ENCODE peak calls at places on chromosomes 2 and 18, in eight cellular contexts. Z, F, Y, W, E, R, I and Q are unnamed samples.

GRCh38 chr2:187775196-187775595 is 221.0 kb upstream of the TFPI start:
- DNase-seq in E (no peak), W (no peak), R (no peak), I (no peak), F (no peak), Y (no peak), Z (no peak), Q (no peak)

GRCh38 chr2:29397039-29397438 is 281.8 kb downstream of the CLIP4 start:
- DNase-seq in Z (no peak), W (no peak), E (no peak), I (no peak), Y (no peak), F (no peak), R (peak; percentile 60), Q (no peak)

GRCh38 chr18:9696112-9696511 is 12.0 kb upstream of the RAB31 start:
- DNase-seq in E (no peak), R (no peak), W (no peak), F (peak; percentile 30), I (no peak), Y (no peak), Z (no peak), Q (no peak)

GRCh38 chr2:220775856-220776467 is 796.1 kb downstream of the EPHA4 start:
- DNase-seq in F (no peak), R (peak; percentile 58), I (no peak), Z (no peak), W (no peak), Y (no peak), E (no peak), Q (no peak)

GRCh38 chr2:17747684-17748452 is 5.7 kb downstream of the SMC6 start:
- DNase-seq in F (peak; percentile 43), W (no peak), Y (no peak), Z (no peak), E (no peak), R (peak; percentile 42), I (no peak), Q (no peak)

GRCh38 chr2:164981217-164981990 is 26.1 kb upstream of the SLC38A11 start:
- DNase-seq in I (no peak), Z (no peak), E (no peak), F (peak; percentile 53), W (no peak), R (peak; percentile 66), Y (no peak), Q (no peak)

GRCh38 chr2:215590353-215590752 is 154.5 kb upstream of the FN1 start:
- DNase-seq in W (no peak), Y (no peak), E (no peak), Z (no peak), I (no peak), F (no peak), R (peak; percentile 36), Q (no peak)

GRCh38 chr18:26470011-26470637 is 78.2 kb downstream of the KCTD1 start:
- DNase-seq in R (peak; percentile 64), Z (no peak), I (peak; percentile 14), W (no peak), Y (no peak), F (peak; percentile 36), E (no peak), Q (peak; percentile 78)

GRCh38 chr2:866009-866680 is 84.5 kb upstream of the SNTG2 start:
- DNase-seq in Z (no peak), W (no peak), Y (peak; percentile 23), E (no peak), F (no peak), R (no peak), I (no peak), Q (no peak)

GRCh38 chr2:239858179-239858578 is 167.0 kb downstream of the NDUFA10 start:
- DNase-seq in I (no peak), E (no peak), R (no peak), W (no peak), Y (no peak), Z (no peak), F (no peak), Q (no peak)

GRCh38 chr2:5845798-5846197 is 153.6 kb downstream of the SOX11 start:
- DNase-seq in E (no peak), W (no peak), I (no peak), R (no peak), Y (no peak), Z (no peak), F (peak; percentile 7), Q (no peak)

GRCh38 chr2:223725494-223725893 is 111.9 kb downstream of the AP1S3 start:
- DNase-seq in E (peak; percentile 69), R (peak; percentile 98), F (peak; percentile 97), Y (peak; percentile 33), W (no peak), Z (peak; percentile 92), I (peak; percentile 62), Q (no peak)

GRCh38 chr18:52869942-52870907 is 530.2 kb downstream of the DCC start:
- DNase-seq in Z (no peak), F (no peak), E (no peak), R (no peak), I (peak; percentile 46), Y (no peak), W (no peak), Q (no peak)

GRCh38 chr18:74654637-74655036 is 57.0 kb downstream of the ZNF407 start:
- DNase-seq in I (no peak), E (no peak), W (no peak), R (peak; percentile 33), F (peak; percentile 56), Y (no peak), Z (no peak), Q (no peak)

GRCh38 chr2:239366740-239367139 is 34.1 kb downstream of the HDAC4 start:
- DNase-seq in Y (no peak), E (no peak), R (no peak), F (no peak), I (no peak), W (peak; percentile 20), Z (no peak), Q (no peak)

GRCh38 chr18:36046898-36047297 is 20.5 kb downstream of the RPRD1A start:
- DNase-seq in R (no peak), I (no peak), W (no peak), F (no peak), E (no peak), Z (no peak), Y (no peak), Q (no peak)

GRCh38 chr2:119489232-119489952 is 34.9 kb downstream of the SCTR start:
- DNase-seq in I (no peak), R (no peak), W (no peak), E (no peak), Y (peak; percentile 85), F (no peak), Z (no peak), Q (no peak)

GRCh38 chr18:10530852-10531251 is 5.0 kb downstream of the NAPG start:
- DNase-seq in R (peak; percentile 18), W (no peak), Z (no peak), Y (no peak), I (no peak), F (peak; percentile 7), E (no peak), Q (no peak)

GRCh38 chr18:55289775-55290174 is 298.2 kb downstream of the TCF4 start:
- DNase-seq in I (no peak), Z (no peak), R (no peak), W (no peak), F (no peak), E (no peak), Y (no peak), Q (peak; percentile 42)

GRCh38 chr2:6423131-6423530 is 442.6 kb downstream of the CMPK2 start:
- DNase-seq in Y (no peak), F (no peak), E (no peak), W (no peak), I (no peak), R (peak; percentile 30), Z (no peak), Q (peak; percentile 12)

DNA sequence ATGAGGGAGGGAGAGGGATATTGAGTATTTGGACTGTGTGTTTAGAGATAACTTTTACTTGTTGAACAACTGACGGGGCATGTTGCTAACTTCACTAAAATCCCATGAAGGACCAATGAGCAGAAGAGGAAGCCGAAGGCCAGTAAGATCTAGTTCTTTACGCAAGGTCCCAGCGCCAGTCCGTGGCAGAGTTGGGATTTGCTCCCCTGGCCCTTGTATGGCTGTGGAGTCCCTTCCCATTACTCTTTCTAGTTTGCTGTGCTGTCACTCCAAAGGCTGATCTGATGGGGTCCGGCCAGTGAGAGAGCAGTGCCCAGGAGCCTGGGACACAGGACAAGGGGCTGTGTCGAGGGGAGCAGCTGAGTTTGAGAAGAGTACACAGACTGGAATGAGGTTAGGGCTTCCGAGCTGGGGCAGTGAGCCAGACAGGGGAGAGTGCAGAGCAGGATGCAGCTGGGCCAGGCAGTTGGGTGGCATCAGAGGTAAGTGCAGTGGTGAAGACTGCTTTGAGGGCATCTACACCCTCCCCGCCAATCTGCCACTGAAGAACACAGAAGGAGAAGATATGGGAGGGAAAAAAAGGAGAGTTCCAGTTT is 692.9 kb upstream of the HS6ST1 start:
- DNase-seq in Y (no peak), Z (no peak), I (no peak), W (no peak), F (no peak), E (no peak), R (no peak), Q (no peak)
- TF ChIP-seq CTCF in Y (no peak), Z (no peak), I (no peak), W (no peak), F (no peak), E (no peak), R (no peak), Q (no peak)

GRCh38 chr18:23032030-23032582 is 99.0 kb downstream of the RBBP8 start:
- DNase-seq in R (peak; percentile 84), E (no peak), F (peak; percentile 66), Z (no peak), W (no peak), I (no peak), Y (no peak), Q (no peak)
- H3K4me3 ChIP-seq in R (no peak overlapping the region), E (no peak overlapping the region), F (no peak overlapping the region), Z (no peak overlapping the region), W (no peak overlapping the region), I (no peak overlapping the region), Y (no peak overlapping the region), Q (no peak overlapping the region)

GRCh38 chr2:217166241-217166640 is 306.4 kb upstream of the TNP1 start:
- DNase-seq in E (no peak), Z (peak; percentile 32), W (no peak), I (peak; percentile 80), R (peak; percentile 57), Y (no peak), F (peak; percentile 69), Q (peak; percentile 54)
- TF ChIP-seq CTCF in E (peak; percentile 60), Z (peak; percentile 61), W (peak; percentile 45), I (peak; percentile 64), R (peak; percentile 64), Y (no peak), F (peak; percentile 63), Q (peak; percentile 52)

DNA sequence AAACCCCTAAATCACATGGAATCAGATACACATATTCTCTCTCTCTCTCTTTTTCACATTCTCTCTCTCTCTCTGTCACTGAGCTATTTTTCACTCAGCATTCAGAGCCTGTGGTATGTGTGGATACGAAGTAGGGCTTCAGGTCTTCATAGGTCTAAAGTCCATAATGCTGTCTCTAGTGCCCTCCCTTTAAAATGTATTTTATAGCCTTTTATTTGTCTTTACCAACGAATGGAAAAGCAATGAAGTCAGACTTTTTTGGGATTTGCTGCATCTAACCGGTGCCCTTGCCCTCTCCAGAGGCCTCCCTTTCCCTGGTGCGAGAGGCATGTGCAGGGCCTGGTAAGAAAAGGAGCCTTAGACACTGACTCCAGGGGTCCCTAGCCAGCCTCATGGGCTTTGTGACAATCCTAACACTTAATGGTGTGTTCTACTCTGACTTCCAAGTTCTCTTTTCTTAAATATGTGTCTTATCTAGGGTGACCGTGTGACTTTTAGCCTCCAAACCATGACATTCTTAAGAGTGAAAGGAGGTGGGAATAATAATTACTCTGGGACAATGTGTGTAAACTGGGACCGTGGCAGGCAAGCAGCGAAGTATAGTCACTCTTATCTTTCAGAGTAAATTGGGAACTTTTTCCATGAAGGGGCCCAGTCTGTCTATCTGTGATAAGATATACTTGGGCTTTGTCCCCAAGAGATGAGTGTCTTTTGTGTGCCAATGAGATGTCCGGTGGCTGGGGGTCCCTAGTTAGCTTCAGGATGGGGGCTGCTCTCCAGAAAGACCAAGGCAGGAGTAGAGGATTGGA is 101.1 kb downstream of the B3GNT2 start:
- DNase-seq in R (no peak), I (no peak), Y (no peak), W (no peak), Z (no peak), F (no peak), E (no peak), Q (no peak)
- H3K4me3 ChIP-seq in R (no peak overlapping the region), I (no peak overlapping the region), Y (no peak overlapping the region), W (no peak overlapping the region), Z (no peak overlapping the region), F (no peak overlapping the region), E (no peak overlapping the region), Q (no peak overlapping the region)